ENCODE peak calls at places on chromosomes 5 and 9, in six cellular contexts. One of them, this sample, is unnamed. For H3K4me1, the result is how much of the 10 kb centered on the place peaks cover.

GRCh38 chr5:135229679-135230132 is 169.3 kb downstream of the MACROH2A1 start:
- DNase-seq in neuronal stem cell: no peak
- DNase-seq in IMR-90: no peak
- DNase-seq in cardiac muscle cell: no peak
- DNase-seq in H1: no peak
- DNase-seq in Panc1: no peak
- DNase-seq in this sample: no peak

GRCh38 chr5:145697251-145698016 is 137.7 kb downstream of the PRELID2 start:
- DNase-seq in cardiac muscle cell: peak
- DNase-seq in Panc1: peak
- DNase-seq in neuronal stem cell: no peak
- DNase-seq in IMR-90: peak
- DNase-seq in H1: no peak
- DNase-seq in this sample: no peak

GRCh38 chr9:108211576-108211975 is 644.2 kb downstream of the ACTL7B start:
- DNase-seq in cardiac muscle cell: no peak
- DNase-seq in neuronal stem cell: no peak
- DNase-seq in H1: no peak
- DNase-seq in IMR-90: no peak
- DNase-seq in Panc1: no peak
- DNase-seq in this sample: no peak

GRCh38 chr9:14618851-14619250 is 74.4 kb downstream of the ZDHHC21 start:
- DNase-seq in H1: no peak
- DNase-seq in Panc1: no peak
- DNase-seq in cardiac muscle cell: no peak
- DNase-seq in neuronal stem cell: no peak
- DNase-seq in IMR-90: no peak
- DNase-seq in this sample: no peak

GRCh38 chr5:2874099-2874498 is 122.6 kb upstream of the IRX2 start:
- DNase-seq in IMR-90: no peak
- DNase-seq in neuronal stem cell: no peak
- DNase-seq in cardiac muscle cell: no peak
- DNase-seq in Panc1: no peak
- DNase-seq in H1: no peak
- DNase-seq in this sample: no peak

GRCh38 chr5:61409568-61409967 is 77.5 kb downstream of the ZSWIM6 start:
- DNase-seq in Panc1: no peak
- DNase-seq in H1: no peak
- DNase-seq in cardiac muscle cell: peak
- DNase-seq in IMR-90: peak
- DNase-seq in neuronal stem cell: no peak
- DNase-seq in this sample: no peak

GRCh38 chr9:93193373-93193725 is 9.4 kb downstream of the WNK2 start:
- DNase-seq in cardiac muscle cell: no peak
- DNase-seq in IMR-90: no peak
- DNase-seq in Panc1: no peak
- DNase-seq in neuronal stem cell: no peak
- DNase-seq in H1: no peak
- DNase-seq in this sample: no peak

GRCh38 chr5:42487077-42487476 is 63.8 kb downstream of the GHR start:
- DNase-seq in cardiac muscle cell: no peak
- DNase-seq in Panc1: no peak
- DNase-seq in neuronal stem cell: no peak
- DNase-seq in H1: no peak
- DNase-seq in IMR-90: no peak
- DNase-seq in this sample: no peak

GRCh38 chr9:123679330-123679987 is 250.5 kb downstream of the DENND1A start:
- DNase-seq in Panc1: no peak
- DNase-seq in cardiac muscle cell: peak
- DNase-seq in IMR-90: peak
- DNase-seq in H1: no peak
- DNase-seq in neuronal stem cell: no peak
- DNase-seq in this sample: no peak

GRCh38 chr5:146656638-146657037 is 140.6 kb upstream of the GPR151 start:
- DNase-seq in IMR-90: no peak
- DNase-seq in Panc1: no peak
- DNase-seq in neuronal stem cell: no peak
- DNase-seq in H1: no peak
- DNase-seq in cardiac muscle cell: no peak
- DNase-seq in this sample: no peak

GRCh38 chr5:81344736-81345135 is 43.3 kb downstream of the ZCCHC9 start:
- DNase-seq in IMR-90: no peak
- DNase-seq in Panc1: no peak
- DNase-seq in cardiac muscle cell: no peak
- DNase-seq in neuronal stem cell: no peak
- DNase-seq in H1: no peak
- DNase-seq in this sample: no peak

GRCh38 chr9:138082918-138083636 is 205.5 kb downstream of the CACNA1B start:
- DNase-seq in cardiac muscle cell: no peak
- DNase-seq in Panc1: no peak
- DNase-seq in IMR-90: no peak
- DNase-seq in H1: no peak
- DNase-seq in neuronal stem cell: no peak
- DNase-seq in this sample: no peak

GRCh38 chr9:113623851-113624485 is 160.4 kb downstream of the RGS3 start:
- DNase-seq in Panc1: no peak
- DNase-seq in neuronal stem cell: no peak
- DNase-seq in H1: no peak
- DNase-seq in IMR-90: no peak
- DNase-seq in cardiac muscle cell: no peak
- DNase-seq in this sample: no peak

GRCh38 chr9:36442710-36443109 is 42.6 kb upstream of the RNF38 start:
- DNase-seq in Panc1: no peak
- DNase-seq in cardiac muscle cell: no peak
- DNase-seq in IMR-90: no peak
- DNase-seq in neuronal stem cell: no peak
- DNase-seq in H1: no peak
- DNase-seq in this sample: no peak

GRCh38 chr5:57718155-57718554 is 235.5 kb upstream of the ACTBL2 start:
- DNase-seq in IMR-90: peak
- DNase-seq in cardiac muscle cell: peak
- DNase-seq in Panc1: no peak
- DNase-seq in H1: no peak
- DNase-seq in neuronal stem cell: no peak
- DNase-seq in this sample: no peak

GRCh38 chr9:84969084-84969483 is 299.6 kb downstream of the NTRK2 start:
- DNase-seq in H1: no peak
- DNase-seq in neuronal stem cell: no peak
- DNase-seq in Panc1: no peak
- DNase-seq in cardiac muscle cell: no peak
- DNase-seq in IMR-90: no peak
- DNase-seq in this sample: no peak

GRCh38 chr5:176652136-176652535 is 4.9 kb downstream of the TSPAN17 start:
- DNase-seq in neuronal stem cell: no peak
- DNase-seq in IMR-90: no peak
- DNase-seq in cardiac muscle cell: no peak
- DNase-seq in Panc1: no peak
- DNase-seq in H1: no peak
- DNase-seq in this sample: no peak

GRCh38 chr5:168327994-168328393 is 36.5 kb downstream of the WWC1 start:
- DNase-seq in cardiac muscle cell: no peak
- DNase-seq in Panc1: no peak
- DNase-seq in IMR-90: peak
- DNase-seq in H1: no peak
- DNase-seq in neuronal stem cell: no peak
- DNase-seq in this sample: no peak

GRCh38 chr5:160213537-160213936 is 15.8 kb upstream of the FABP6 start:
- DNase-seq in IMR-90: peak
- DNase-seq in neuronal stem cell: no peak
- DNase-seq in Panc1: no peak
- DNase-seq in H1: no peak
- DNase-seq in cardiac muscle cell: no peak
- DNase-seq in this sample: no peak

GRCh38 chr5:168683247-168683926 is 104.2 kb upstream of the PANK3 start:
- DNase-seq in Panc1: no peak
- DNase-seq in cardiac muscle cell: no peak
- DNase-seq in IMR-90: no peak
- DNase-seq in H1: no peak
- DNase-seq in neuronal stem cell: no peak
- DNase-seq in this sample: no peak

GRCh38 chr5:24167791-24168190 is 477.0 kb downstream of the CDH10 start:
- DNase-seq in neuronal stem cell: no peak
- DNase-seq in Panc1: no peak
- DNase-seq in IMR-90: no peak
- DNase-seq in H1: no peak
- DNase-seq in cardiac muscle cell: no peak
- DNase-seq in this sample: no peak

GRCh38 chr5:176541338-176542134 is 4.3 kb upstream of the RNF44 start:
- DNase-seq in Panc1: no peak
- DNase-seq in neuronal stem cell: no peak
- DNase-seq in H1: no peak
- DNase-seq in IMR-90: no peak
- DNase-seq in cardiac muscle cell: peak
- DNase-seq in this sample: peak

GRCh38 chr5:21773456-21773855 is 1079.7 kb downstream of the CDH12 start:
- DNase-seq in H1: no peak
- DNase-seq in Panc1: no peak
- DNase-seq in IMR-90: no peak
- DNase-seq in cardiac muscle cell: no peak
- DNase-seq in neuronal stem cell: no peak
- DNase-seq in this sample: no peak

GRCh38 chr9:129102791-129103594 is 7.6 kb downstream of the CRAT start:
- DNase-seq in H1: no peak
- DNase-seq in IMR-90: peak
- DNase-seq in cardiac muscle cell: peak
- DNase-seq in Panc1: no peak
- DNase-seq in neuronal stem cell: no peak
- DNase-seq in this sample: peak

GRCh38 chr5:116810937-116811336 is 236.3 kb upstream of the SEMA6A start:
- DNase-seq in H1: no peak
- DNase-seq in Panc1: no peak
- DNase-seq in IMR-90: no peak
- DNase-seq in cardiac muscle cell: no peak
- DNase-seq in neuronal stem cell: peak
- DNase-seq in this sample: no peak

GRCh38 chr5:92616085-92616484 is 964.9 kb downstream of the NR2F1-AS1 start:
- DNase-seq in IMR-90: no peak
- DNase-seq in H1: no peak
- DNase-seq in Panc1: no peak
- DNase-seq in neuronal stem cell: no peak
- DNase-seq in cardiac muscle cell: no peak
- DNase-seq in this sample: no peak

GRCh38 chr5:176692835-176693476 is 45.7 kb downstream of the TSPAN17 start:
- DNase-seq in IMR-90: no peak
- DNase-seq in cardiac muscle cell: no peak
- DNase-seq in Panc1: no peak
- DNase-seq in neuronal stem cell: no peak
- DNase-seq in H1: no peak
- DNase-seq in this sample: no peak

GRCh38 chr9:133768859-133769510 is 30.8 kb upstream of the SARDH start:
- DNase-seq in IMR-90: no peak
- DNase-seq in Panc1: no peak
- DNase-seq in cardiac muscle cell: no peak
- DNase-seq in neuronal stem cell: no peak
- DNase-seq in H1: no peak
- DNase-seq in this sample: no peak

GRCh38 chr5:28402590-28403301 is 1364.4 kb upstream of the CDH9 start:
- DNase-seq in H1: no peak
- DNase-seq in cardiac muscle cell: no peak
- DNase-seq in Panc1: no peak
- DNase-seq in IMR-90: no peak
- DNase-seq in neuronal stem cell: no peak
- DNase-seq in this sample: no peak
- H3K4me3 ChIP-seq in H1: no peak
- H3K4me3 ChIP-seq in cardiac muscle cell: no peak
- H3K4me3 ChIP-seq in Panc1: no peak
- H3K4me3 ChIP-seq in IMR-90: no peak
- H3K4me3 ChIP-seq in neuronal stem cell: no peak
- H3K4me3 ChIP-seq in this sample: no peak

GRCh38 chr5:16934123-16934522 is 2.0 kb downstream of the MYO10 start:
- DNase-seq in cardiac muscle cell: peak
- DNase-seq in IMR-90: peak
- DNase-seq in H1: peak
- DNase-seq in neuronal stem cell: peak
- DNase-seq in Panc1: peak
- DNase-seq in this sample: peak
- H3K4me1 ChIP-seq in cardiac muscle cell: under half
- H3K4me1 ChIP-seq in IMR-90: under half
- H3K4me1 ChIP-seq in H1: under half
- H3K4me1 ChIP-seq in neuronal stem cell: under half
- H3K4me1 ChIP-seq in Panc1: under half
- H3K4me1 ChIP-seq in this sample: under half

GRCh38 chr5:151589878-151590570 is 1.1 kb downstream of the FAT2 start:
- DNase-seq in Panc1: no peak
- DNase-seq in cardiac muscle cell: no peak
- DNase-seq in neuronal stem cell: no peak
- DNase-seq in H1: no peak
- DNase-seq in IMR-90: no peak
- DNase-seq in this sample: no peak

GRCh38 chr5:151595411-151595826 is 4.3 kb upstream of the FAT2 start:
- DNase-seq in cardiac muscle cell: no peak
- DNase-seq in Panc1: no peak
- DNase-seq in H1: no peak
- DNase-seq in neuronal stem cell: no peak
- DNase-seq in IMR-90: no peak
- DNase-seq in this sample: peak

GRCh38 chr5:151591144-151591819 is at the start of gene FAT2:
- DNase-seq in H1: no peak
- DNase-seq in cardiac muscle cell: peak
- DNase-seq in IMR-90: no peak
- DNase-seq in Panc1: no peak
- DNase-seq in neuronal stem cell: no peak
- DNase-seq in this sample: no peak

GRCh38 chr5:151596839-151597539 is 5.9 kb upstream of the FAT2 start:
- DNase-seq in cardiac muscle cell: peak
- DNase-seq in neuronal stem cell: peak
- DNase-seq in Panc1: no peak
- DNase-seq in H1: no peak
- DNase-seq in IMR-90: no peak
- DNase-seq in this sample: peak

DNA sequence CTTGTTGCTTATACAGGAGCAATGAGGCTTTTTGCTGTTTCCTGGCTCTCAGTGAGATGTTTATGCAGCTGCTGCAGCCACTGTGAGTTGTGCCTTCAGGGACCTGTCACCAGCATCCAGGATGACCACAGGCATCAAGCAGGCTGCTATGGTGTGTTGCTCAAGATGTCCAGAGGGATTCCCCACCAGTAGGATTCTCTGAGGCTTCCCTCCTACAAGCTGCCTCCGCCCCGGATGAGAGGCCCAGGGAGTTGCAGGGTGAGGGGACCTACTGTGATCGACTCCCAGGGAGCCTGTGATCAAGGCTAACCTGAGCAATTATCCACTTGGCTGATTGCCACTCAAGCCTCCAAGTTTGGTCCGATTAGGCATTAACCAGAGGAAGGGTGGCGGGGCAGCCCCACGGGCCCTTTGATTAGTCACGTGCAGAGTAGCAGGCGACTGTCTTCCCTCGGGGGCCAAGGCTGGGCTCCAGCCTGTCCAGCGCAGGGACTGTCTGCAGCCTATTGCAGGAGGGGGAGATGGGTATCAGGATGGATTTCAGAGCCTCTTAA is 1.8 kb upstream of the FAT2 start:
- DNase-seq in neuronal stem cell: no peak
- DNase-seq in cardiac muscle cell: no peak
- DNase-seq in H1: no peak
- DNase-seq in IMR-90: no peak
- DNase-seq in Panc1: no peak
- DNase-seq in this sample: peak
- H3K4me3 ChIP-seq in neuronal stem cell: no peak
- H3K4me3 ChIP-seq in cardiac muscle cell: no peak
- H3K4me3 ChIP-seq in H1: no peak
- H3K4me3 ChIP-seq in IMR-90: no peak
- H3K4me3 ChIP-seq in Panc1: no peak
- H3K4me3 ChIP-seq in this sample: no peak

GRCh38 chr5:124665035-124665434 is 81.4 kb downstream of the ZNF608 start:
- DNase-seq in Panc1: no peak
- DNase-seq in H1: no peak
- DNase-seq in neuronal stem cell: no peak
- DNase-seq in IMR-90: no peak
- DNase-seq in cardiac muscle cell: no peak
- DNase-seq in this sample: no peak
- H3K4me1 ChIP-seq in Panc1: half or more
- H3K4me1 ChIP-seq in H1: under half
- H3K4me1 ChIP-seq in neuronal stem cell: half or more
- H3K4me1 ChIP-seq in IMR-90: under half
- H3K4me1 ChIP-seq in cardiac muscle cell: half or more
- H3K4me1 ChIP-seq in this sample: half or more